ENCODE peak calls at places on chromosomes 12 and 14, in nine cellular contexts. K is MM.1S, P is stomach, J is transverse colon, T is Karpas-422, D is GM23248, E is GM23338, X is SJSA1, S is mucosa of descending colon. F is an unnamed sample. For H3K4me1, the result is how much of the 10 kb centered on the place peaks cover.

GRCh38 chr14:94975366-94975765 is 182.0 kb downstream of the DICER1 start:
- DNase-seq in K (no peak), P (no peak), J (no peak), T (no peak), D (no peak), E (no peak), X (no peak), S (no peak), F (peak)

GRCh38 chr12:49369723-49370145 is 2.5 kb downstream of the SPATS2 start:
- DNase-seq in K (peak), P (peak), J (peak), T (peak), D (peak), E (peak), X (no peak), S (peak), F (peak)

GRCh38 chr14:83170165-83170564 is 1636.5 kb upstream of the SEL1L start:
- DNase-seq in K (no peak), P (no peak), J (no peak), T (no peak), D (no peak), E (no peak), X (no peak), S (no peak), F (no peak)

GRCh38 chr14:54981698-54982097 is 45.2 kb downstream of the WDHD1 start:
- DNase-seq in K (no peak), P (no peak), J (no peak), T (peak), D (peak), E (no peak), X (no peak), S (no peak), F (no peak)

GRCh38 chr14:99872786-99873440 is 79.7 kb downstream of the EML1 start:
- DNase-seq in K (no peak), P (no peak), J (no peak), T (no peak), D (no peak), E (peak), X (no peak), S (no peak), F (no peak)

GRCh38 chr14:60061371-60061770 is 30.4 kb upstream of the PCNX4 start:
- DNase-seq in K (no peak), P (no peak), J (no peak), T (no peak), D (peak), E (no peak), X (no peak), S (no peak), F (no peak)

GRCh38 chr12:48351022-48351708 is 446 bp upstream of the ZNF641 start:
- DNase-seq in K (peak), P (peak), J (peak), T (no peak), D (peak), E (peak), X (peak), S (no peak), F (peak)

GRCh38 chr12:119621878-119622277 is 28.3 kb downstream of the TMEM233 start:
- DNase-seq in K (no peak), P (no peak), J (no peak), T (no peak), D (peak), E (no peak), X (no peak), S (no peak), F (no peak)

GRCh38 chr12:107486140-107486892 is 199.3 kb upstream of the PWP1 start:
- DNase-seq in K (no peak), P (no peak), J (no peak), T (no peak), D (no peak), E (no peak), X (no peak), S (no peak), F (no peak)

GRCh38 chr14:40240456-40240855 is 808.2 kb upstream of the FBXO33 start:
- DNase-seq in K (no peak), P (no peak), J (no peak), T (no peak), D (no peak), E (no peak), X (no peak), S (no peak), F (no peak)

GRCh38 chr14:68283378-68284123 is 464.0 kb downstream of the RAD51B start:
- DNase-seq in K (no peak), P (no peak), J (peak), T (peak), D (no peak), E (no peak), X (no peak), S (peak), F (peak)

GRCh38 chr12:27711312-27711682 is 665 bp downstream of the MRPS35 start:
- DNase-seq in K (peak), P (no peak), J (no peak), T (peak), D (no peak), E (peak), X (no peak), S (no peak), F (no peak)

DNA sequence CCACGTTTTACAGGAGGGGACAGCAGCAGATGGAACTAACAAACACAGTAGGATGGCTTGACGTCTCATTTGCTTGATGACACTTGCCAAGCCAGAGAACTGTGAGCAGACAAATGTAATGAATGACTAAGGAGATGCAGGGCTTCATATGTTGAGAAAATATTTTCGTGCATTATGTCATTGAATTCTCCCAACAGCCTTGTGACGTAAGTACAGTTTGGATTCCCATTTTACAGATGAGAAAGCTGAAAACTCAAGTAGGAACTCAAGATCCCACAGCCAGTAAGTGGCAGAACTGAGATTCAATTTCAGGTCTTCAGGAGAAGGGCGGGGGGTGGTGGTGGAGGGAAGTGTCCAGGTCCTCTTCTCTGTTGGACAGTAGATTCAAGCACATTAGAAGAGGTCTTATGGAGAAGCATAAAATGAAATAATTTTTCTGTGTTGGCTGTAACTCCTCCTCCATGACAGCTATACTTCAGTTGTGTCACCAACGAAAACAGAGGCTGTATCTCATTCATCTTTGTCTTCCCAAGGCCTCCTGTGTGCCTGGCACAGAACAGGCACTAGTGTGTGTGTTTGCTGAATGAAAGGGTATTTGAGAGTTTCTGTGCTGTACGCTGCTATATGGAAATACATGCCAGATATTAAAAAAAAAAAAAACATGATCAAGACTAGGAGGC is 2.2 kb downstream of the VASH1 start:
- DNase-seq in K (no peak), P (no peak), J (no peak), T (no peak), D (peak), E (no peak), X (no peak), S (no peak), F (no peak)
- H3K4me1 ChIP-seq in K (under half), P (under half), J (under half), T (under half), D (under half), E (under half), X (under half), S (under half), F (under half)

GRCh38 chr12:111446044-111446581 is 40.4 kb downstream of the SH2B3 start:
- DNase-seq in K (no peak), P (peak), J (peak), T (no peak), D (peak), E (peak), X (no peak), S (peak), F (peak)

GRCh38 chr12:111447571-111448265 is 42.0 kb downstream of the SH2B3 start:
- DNase-seq in K (no peak), P (peak), J (no peak), T (no peak), D (no peak), E (no peak), X (no peak), S (no peak), F (no peak)

GRCh38 chr12:111448266-111448830 is 42.6 kb downstream of the SH2B3 start:
- DNase-seq in K (no peak), P (peak), J (no peak), T (no peak), D (no peak), E (peak), X (peak), S (no peak), F (no peak)

GRCh38 chr12:111445311-111446043 is 39.8 kb downstream of the SH2B3 start:
- DNase-seq in K (no peak), P (peak), J (no peak), T (no peak), D (peak), E (no peak), X (no peak), S (no peak), F (no peak)

GRCh38 chr12:111446631-111447570 is 41.2 kb downstream of the SH2B3 start:
- DNase-seq in K (no peak), P (peak), J (peak), T (no peak), D (no peak), E (no peak), X (no peak), S (no peak), F (no peak)
- H3K4me1 ChIP-seq in K (under half), P (half or more), J (under half), T (under half), D (under half), E (under half), X (under half), S (half or more), F (half or more)

DNA sequence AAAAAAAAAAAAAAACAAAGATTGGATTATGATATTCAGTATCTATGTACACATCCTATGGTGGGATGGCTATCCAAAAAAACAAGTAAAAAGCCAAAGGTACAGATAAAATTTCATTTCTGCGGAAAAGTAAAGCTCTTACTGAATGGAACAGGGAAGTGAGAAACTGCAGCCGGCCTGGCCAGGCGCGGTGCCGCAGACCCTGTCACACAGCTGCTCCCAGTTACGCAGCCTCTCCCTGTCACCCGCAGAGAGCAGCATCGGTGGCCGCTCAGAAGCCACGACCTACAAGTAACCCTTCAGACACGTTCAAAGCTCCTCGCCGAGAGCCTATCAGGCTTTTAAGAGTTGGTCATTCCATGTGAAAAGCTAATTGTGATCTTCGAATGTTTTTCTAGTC is 10.9 kb upstream of the ANKLE2 start:
- DNase-seq in K (no peak), P (peak), J (peak), T (no peak), D (no peak), E (no peak), X (no peak), S (peak), F (no peak)
- H3K4me1 ChIP-seq in K (under half), P (under half), J (under half), T (under half), D (under half), E (under half), X (under half), S (under half), F (under half)

GRCh38 chr12:54414191-54414525 is 4.9 kb downstream of the ITGA5 start:
- DNase-seq in K (no peak), P (no peak), J (no peak), T (no peak), D (peak), E (no peak), X (no peak), S (no peak), F (no peak)

GRCh38 chr12:54412786-54413185 is 6.3 kb downstream of the ITGA5 start:
- DNase-seq in K (no peak), P (no peak), J (no peak), T (no peak), D (peak), E (no peak), X (no peak), S (no peak), F (no peak)

GRCh38 chr12:54415223-54415929 is 3.7 kb downstream of the ITGA5 start:
- DNase-seq in K (no peak), P (no peak), J (no peak), T (no peak), D (peak), E (no peak), X (no peak), S (no peak), F (peak)

GRCh38 chr12:54412348-54412747 is 6.7 kb downstream of the ITGA5 start:
- DNase-seq in K (no peak), P (no peak), J (no peak), T (no peak), D (peak), E (no peak), X (no peak), S (no peak), F (no peak)

DNA sequence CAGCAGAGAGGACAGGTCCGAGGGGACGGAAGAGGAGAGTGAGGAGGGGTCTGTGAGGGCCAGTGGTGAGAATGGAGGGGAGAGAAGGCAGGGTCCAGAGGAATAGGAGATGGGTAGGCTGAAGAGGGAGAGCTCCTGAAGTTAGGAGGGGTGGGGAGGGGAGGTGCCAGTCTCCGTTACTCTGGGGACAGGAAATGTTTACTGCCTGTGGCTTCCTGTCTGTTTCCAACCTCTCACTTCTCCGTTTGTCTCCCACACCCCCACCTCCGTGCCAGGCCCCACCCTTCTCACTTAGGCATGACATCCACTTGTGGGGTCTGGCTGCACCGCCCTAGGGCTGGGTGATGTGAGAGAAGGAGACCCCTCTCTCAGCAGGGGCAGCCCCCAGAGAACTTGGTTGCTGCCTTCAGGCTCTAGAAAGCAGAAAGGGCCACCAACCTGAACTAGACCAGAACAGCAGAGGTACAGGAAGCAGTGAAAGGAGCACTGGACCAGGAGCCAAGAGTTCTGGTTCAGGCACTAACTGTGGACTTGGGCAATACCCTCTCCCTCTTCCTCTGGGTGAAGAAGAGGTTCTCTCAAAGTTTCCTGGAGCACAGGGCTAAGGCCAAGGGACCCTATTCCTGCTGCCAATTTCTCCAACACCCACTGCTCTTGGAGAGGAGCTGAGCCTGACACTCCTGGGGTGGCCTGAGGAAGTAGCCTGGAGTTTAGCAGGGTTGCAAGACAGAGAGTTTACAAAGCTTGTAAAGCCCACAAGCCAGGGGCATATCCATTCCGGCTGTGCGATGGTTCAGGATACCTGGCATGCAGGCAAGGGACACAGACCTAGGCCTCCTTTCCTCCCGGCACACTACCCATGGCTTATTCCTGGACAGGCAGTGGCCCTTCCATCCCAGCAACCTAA is 5.5 kb downstream of the ITGA5 start:
- DNase-seq in K (peak), P (peak), J (peak), T (no peak), D (peak), E (no peak), X (peak), S (peak), F (peak)
- H3K4me1 ChIP-seq in K (under half), P (half or more), J (half or more), T (under half), D (half or more), E (under half), X (under half), S (under half), F (half or more)

DNA sequence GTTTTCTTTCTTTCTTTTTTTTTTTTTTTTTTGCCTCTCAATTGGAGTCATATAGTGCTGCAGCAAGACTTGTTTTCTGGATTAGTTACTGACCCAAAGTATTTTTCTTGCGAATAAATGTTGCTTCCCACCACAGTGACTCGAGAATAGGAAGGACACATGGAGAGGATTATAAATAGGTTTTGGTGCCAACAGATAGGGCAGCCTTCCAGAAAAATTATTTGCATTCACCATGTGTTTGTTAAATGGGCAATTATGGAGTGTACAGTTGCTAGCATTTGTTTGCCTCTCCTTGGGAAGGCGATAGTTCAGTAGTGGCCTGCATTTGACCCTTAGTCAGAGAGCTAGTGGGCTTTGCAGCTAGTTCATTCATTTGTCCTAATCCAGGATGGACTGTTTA is 67.3 kb downstream of the CHST11 start:
- DNase-seq in K (no peak), P (no peak), J (no peak), T (no peak), D (peak), E (no peak), X (no peak), S (no peak), F (no peak)
- H3K4me1 ChIP-seq in K (under half), P (half or more), J (under half), T (under half), D (under half), E (under half), X (under half), S (under half), F (under half)

F was measured in thyroid gland.